ENCODE peak calls at places on chromosomes 5 and 9, in nine cellular contexts. Y is stimulated activated CD4-positive, alpha-beta T cell treated with anti-CD3 and anti-CD28 coated beads, TNF-alpha, amount 100 ng/mL, for 24 hours; I is EH; G is NCI-H82; R is activated T-cell treated with anti-CD3 and anti-CD28 coated beads, Interleukin-2, amount 50 U/mL, for 1 hour; P is PC-9; T is GM10248; S is AG10803; K is ovary. M is an unnamed sample.

GRCh38 chr9:111039203-111039907 is 1.1 kb upstream of the LPAR1 start:
- DNase-seq in Y (no peak), I (no peak), G (no peak), R (no peak), P (no peak), T (no peak), S (no peak), K (peak; percentile 17), M (peak; percentile 19)

GRCh38 chr5:167413503-167413902 is 877.9 kb upstream of the WWC1 start:
- DNase-seq in Y (no peak), I (no peak), G (no peak), R (no peak), P (no peak), T (no peak), S (no peak), K (no peak), M (no peak)

GRCh38 chr5:181221792-181222629 is 1.1 kb upstream of the TRIM41 start:
- DNase-seq in Y (peak; percentile 95), I (peak; percentile 97), G (no peak), R (peak; percentile 99), P (peak; percentile 93), T (peak; percentile 69), S (peak; percentile 97), K (peak; percentile 99), M (peak; percentile 68)

GRCh38 chr9:107471562-107471961 is 18.0 kb downstream of the KLF4 start:
- DNase-seq in Y (no peak), I (peak; percentile 62), G (no peak), R (no peak), P (no peak), T (no peak), S (no peak), K (no peak), M (no peak)

GRCh38 chr5:160260881-160261815 is 31.8 kb downstream of the FABP6 start:
- DNase-seq in Y (no peak), I (peak; percentile 59), G (peak; percentile 63), R (no peak), P (peak; percentile 99), T (no peak), S (no peak), K (peak; percentile 67), M (no peak)

GRCh38 chr5:72517961-72518690 is 10.9 kb upstream of the ZNF366 start:
- DNase-seq in Y (no peak), I (peak; percentile 81), G (no peak), R (no peak), P (no peak), T (peak; percentile 24), S (peak; percentile 76), K (no peak), M (peak; percentile 28)

GRCh38 chr9:4220361-4220760 is 79.5 kb downstream of the GLIS3 start:
- DNase-seq in Y (no peak), I (peak; percentile 18), G (no peak), R (no peak), P (no peak), T (no peak), S (no peak), K (no peak), M (no peak)

GRCh38 chr9:117704024-117704575 is at the start of gene TLR4:
- DNase-seq in Y (no peak), I (peak; percentile 95), G (no peak), R (no peak), P (peak; percentile 77), T (peak; percentile 48), S (peak; percentile 71), K (peak; percentile 44), M (peak; percentile 21)

GRCh38 chr5:60540855-60541805 is 158.8 kb downstream of the DEPDC1B start:
- DNase-seq in Y (no peak), I (peak; percentile 35), G (no peak), R (no peak), P (no peak), T (peak; percentile 75), S (peak; percentile 75), K (no peak), M (peak; percentile 83)

GRCh38 chr9:135823036-135823435 is 84.3 kb downstream of the CAMSAP1 start:
- DNase-seq in Y (no peak), I (no peak), G (no peak), R (no peak), P (no peak), T (no peak), S (no peak), K (no peak), M (no peak)

GRCh38 chr9:94139672-94140417 is 55.6 kb downstream of the PTPDC1 start:
- DNase-seq in Y (no peak), I (peak; percentile 98), G (peak; percentile 94), R (no peak), P (no peak), T (no peak), S (peak; percentile 99), K (peak; percentile 89), M (no peak)

GRCh38 chr9:98536542-98537173 is 172.1 kb downstream of the GABBR2 start:
- DNase-seq in Y (no peak), I (no peak), G (peak; percentile 43), R (no peak), P (no peak), T (peak; percentile 59), S (no peak), K (no peak), M (peak; percentile 45)

GRCh38 chr5:141915881-141916336 is 7.8 kb upstream of the DELE1 start:
- DNase-seq in Y (no peak), I (no peak), G (no peak), R (no peak), P (peak; percentile 44), T (no peak), S (no peak), K (no peak), M (no peak)

GRCh38 chr9:129459550-129460322 is 161.2 kb downstream of the C9orf50 start:
- DNase-seq in Y (no peak), I (no peak), G (no peak), R (peak; percentile 47), P (no peak), T (no peak), S (no peak), K (no peak), M (peak; percentile 73)

GRCh38 chr5:91373600-91373999 is 9.5 kb downstream of the ARRDC3 start:
- DNase-seq in Y (no peak), I (no peak), G (no peak), R (no peak), P (no peak), T (no peak), S (no peak), K (no peak), M (no peak)

GRCh38 chr5:74934949-74935751 is 69.0 kb upstream of the FAM169A start:
- DNase-seq in Y (no peak), I (peak; percentile 82), G (peak; percentile 6), R (peak; percentile 21), P (no peak), T (no peak), S (peak; percentile 82), K (no peak), M (peak; percentile 10)

GRCh38 chr5:117973785-117974184 is 1014.6 kb downstream of the DTWD2 start:
- DNase-seq in Y (no peak), I (no peak), G (no peak), R (no peak), P (no peak), T (no peak), S (no peak), K (no peak), M (no peak)

GRCh38 chr5:6660704-6661103 is 27.5 kb downstream of the SRD5A1 start:
- DNase-seq in Y (no peak), I (no peak), G (no peak), R (no peak), P (no peak), T (no peak), S (no peak), K (no peak), M (no peak)

GRCh38 chr5:120640793-120641192 is 176.7 kb downstream of the PRR16 start:
- DNase-seq in Y (no peak), I (no peak), G (no peak), R (no peak), P (no peak), T (no peak), S (no peak), K (no peak), M (no peak)

GRCh38 chr9:98899399-98900056 is 44.2 kb upstream of the COL15A1 start:
- DNase-seq in Y (no peak), I (peak; percentile 94), G (peak; percentile 5), R (no peak), P (no peak), T (no peak), S (peak; percentile 92), K (no peak), M (no peak)

GRCh38 chr9:95626885-95627558 is 110.3 kb upstream of the PTCH1 start:
- DNase-seq in Y (peak; percentile 11), I (no peak), G (no peak), R (peak; percentile 31), P (no peak), T (no peak), S (no peak), K (no peak), M (no peak)